ENCODE peak calls at places on chromosomes 12 and 14, in six cellular contexts. L is HuH-7.5, A is iris pigment epithelial cell, J is NCI-H748 treated with DMSO at 0.1 percent for 48 hours, P is fibroblast of mammary gland, Z is choroid plexus epithelial cell. N is an unnamed sample.

GRCh38 chr14:32513571-32514009 is 184.5 kb downstream of the AKAP6 start:
- DNase-seq in L (no peak), A (peak), J (no peak), P (peak), Z (peak), N (peak)

GRCh38 chr12:89390802-89391673 is 38.7 kb upstream of the DUSP6 start:
- DNase-seq in L (no peak), A (peak), J (no peak), P (peak), Z (peak), N (peak)

GRCh38 chr12:76777765-76778216 is 13.9 kb downstream of the ZDHHC17 start:
- DNase-seq in L (no peak), A (no peak), J (no peak), P (no peak), Z (no peak), N (peak)

GRCh38 chr12:2344476-2344875 is 291.7 kb downstream of the CACNA1C start:
- DNase-seq in L (no peak), A (no peak), J (no peak), P (no peak), Z (no peak), N (no peak)

GRCh38 chr12:88579941-88580871 is at the start of gene KITLG:
- DNase-seq in L (peak), A (peak), J (peak), P (peak), Z (peak), N (peak)

GRCh38 chr14:32779845-32780244 is 158.8 kb upstream of the NPAS3 start:
- DNase-seq in L (no peak), A (no peak), J (no peak), P (peak), Z (peak), N (no peak)

GRCh38 chr14:100417466-100417865 is 94.3 kb downstream of the SLC25A47 start:
- DNase-seq in L (peak), A (peak), J (no peak), P (peak), Z (peak), N (peak)

GRCh38 chr14:23539209-23539866 is 12.2 kb downstream of the ZFHX2 start:
- DNase-seq in L (peak), A (peak), J (peak), P (peak), Z (peak), N (peak)

GRCh38 chr14:68145036-68145435 is 325.5 kb downstream of the RAD51B start:
- DNase-seq in L (no peak), A (no peak), J (no peak), P (peak), Z (no peak), N (no peak)

GRCh38 chr12:1946311-1946710 is 27.9 kb upstream of the CACNA2D4 start:
- DNase-seq in L (no peak), A (no peak), J (no peak), P (no peak), Z (no peak), N (no peak)